ENCODE peak calls at places on chromosomes 4 and X, in six cellular contexts. V is HFFc6; O is right cardiac atrium; U is stimulated activated CD8-positive, alpha-beta memory T cell treated with anti-CD3 and anti-CD28 coated beads, Interleukin-7, amount 100 ng/mL, for 4 hours; S is iris pigment epithelial cell; H is kidney tubule cell. N is an unnamed sample.

GRCh38 chr4:27514711-27515110 is 654.1 kb downstream of the STIM2 start:
- DNase-seq in U (no peak), S (no peak), V (no peak), O (no peak), H (peak; percentile 50), N (no peak)

GRCh38 chrX:127708155-127708554 is 344.0 kb downstream of the ACTRT1 start:
- DNase-seq in O (no peak), U (no peak), V (no peak), S (no peak), H (peak; percentile 41), N (no peak)

GRCh38 chrX:107676559-107677378 is 48.5 kb downstream of the PRPS1 start:
- DNase-seq in V (peak; percentile 85), U (peak; percentile 48), S (peak; percentile 96), H (peak; percentile 88), O (peak; percentile 95), N (peak; percentile 82)

GRCh38 chr4:139749313-139749712 is 83.7 kb downstream of the MGST2 start:
- DNase-seq in O (no peak), S (no peak), U (no peak), H (no peak), V (no peak), N (peak; percentile 32)

GRCh38 chr4:6694177-6694901 is 661 bp downstream of the S100P start:
- DNase-seq in O (no peak), S (no peak), H (no peak), U (no peak), V (no peak), N (peak; percentile 21)

GRCh38 chrX:99469439-99469838 is 940.6 kb downstream of the PCDH19 start:
- DNase-seq in U (no peak), V (no peak), H (no peak), S (no peak), O (no peak), N (no peak)

GRCh38 chr4:10571896-10572295 is 112.7 kb downstream of the CLNK start:
- DNase-seq in S (peak; percentile 23), U (no peak), H (no peak), V (no peak), O (no peak), N (no peak)

GRCh38 chrX:133190877-133191738 is 27.0 kb downstream of the TFDP3 start:
- DNase-seq in S (no peak), H (no peak), V (no peak), O (no peak), U (no peak), N (no peak)

GRCh38 chr4:112748352-112748900 is 111.5 kb downstream of the LARP7 start:
- DNase-seq in V (no peak), H (no peak), U (no peak), S (no peak), O (no peak), N (no peak)

GRCh38 chr4:74608151-74608949 is 163.4 kb downstream of the AREG start:
- DNase-seq in U (no peak), V (peak; percentile 17), O (no peak), S (peak; percentile 71), H (peak; percentile 76), N (no peak)

GRCh38 chr4:1366371-1367229 is 19.6 kb downstream of the UVSSA start:
- DNase-seq in U (no peak), H (no peak), V (no peak), S (no peak), O (peak; percentile 47), N (no peak)

GRCh38 chrX:115940888-115941332 is 229.6 kb upstream of the AGTR2 start:
- DNase-seq in O (peak; percentile 77), U (peak; percentile 7), V (no peak), H (peak; percentile 85), S (peak; percentile 19), N (peak; percentile 0)

GRCh38 chrX:1487401-1487800 is 34.7 kb upstream of the ASMTL start:
- DNase-seq in H (no peak), V (no peak), S (no peak), O (no peak), U (no peak), N (no peak)

GRCh38 chr4:105544517-105544916 is 7.9 kb upstream of the ARHGEF38 start:
- DNase-seq in O (no peak), H (peak; percentile 22), V (no peak), S (no peak), U (no peak), N (no peak)

GRCh38 chr4:176875441-176875930 is 82.8 kb upstream of the VEGFC start:
- DNase-seq in O (no peak), H (no peak), V (no peak), U (no peak), S (no peak), N (no peak)

GRCh38 chrX:71320126-71320525 is 18.6 kb downstream of the ITGB1BP2 start:
- DNase-seq in H (no peak), V (no peak), O (no peak), U (no peak), S (no peak), N (no peak)

GRCh38 chrX:106170318-106170717 is 2.2 kb downstream of the PWWP3B start:
- DNase-seq in U (no peak), O (no peak), S (peak; percentile 33), H (peak; percentile 24), V (no peak), N (no peak)

GRCh38 chrX:115533485-115533884 is 27.5 kb upstream of the PLS3 start:
- DNase-seq in U (no peak), O (no peak), S (peak; percentile 72), V (peak; percentile 2), H (no peak), N (no peak)

GRCh38 chr4:138088449-138089208 is 153.5 kb downstream of the SLC7A11 start:
- DNase-seq in U (no peak), V (no peak), S (no peak), H (no peak), O (peak; percentile 45), N (no peak)

GRCh38 chrX:115948018-115948923 is 222.3 kb upstream of the AGTR2 start:
- DNase-seq in S (no peak), V (no peak), U (no peak), H (peak; percentile 44), O (no peak), N (no peak)

GRCh38 chrX:46582964-46583363 is 9.4 kb downstream of the CHST7 start:
- DNase-seq in H (peak; percentile 50), O (no peak), S (peak; percentile 90), U (no peak), V (peak; percentile 89), N (peak; percentile 66)

GRCh38 chr4:146232131-146232722 is 17.9 kb downstream of the REELD1 start:
- DNase-seq in S (no peak), V (no peak), O (no peak), H (peak; percentile 54), U (no peak), N (no peak)

GRCh38 chrX:81489987-81490386 is 288.1 kb downstream of the SH3BGRL start:
- DNase-seq in H (no peak), U (no peak), V (no peak), O (no peak), S (peak; percentile 8), N (no peak)

GRCh38 chr4:53505947-53506346 is 85.3 kb downstream of the LNX1 start:
- DNase-seq in O (no peak), H (no peak), S (peak; percentile 34), V (peak; percentile 31), U (no peak), N (peak; percentile 23)

GRCh38 chrX:136192839-136193414 is 45.6 kb downstream of the FHL1 start:
- DNase-seq in V (peak; percentile 62), S (peak; percentile 80), H (peak; percentile 64), O (no peak), U (no peak), N (no peak)

N was measured in endothelial cell of umbilical vein.